ENCODE peak calls at places on chromosomes 7 and 10, in four cellular contexts. J is sigmoid colon, T is thoracic aorta, I is AG09319. L is an unnamed sample.

GRCh38 chr7:150378115-150378852 is 846 bp upstream of the ZNF775 start:
- DNase-seq in J (peak; percentile 76), T (no peak), I (no peak), L (no peak)

GRCh38 chr7:130996841-130997231 is 262.8 kb upstream of the KLF14 start:
- DNase-seq in J (no peak), T (no peak), I (no peak), L (no peak)

GRCh38 chr10:70546585-70546984 is 56.0 kb downstream of the PRF1 start:
- DNase-seq in J (no peak), T (no peak), I (no peak), L (no peak)

GRCh38 chr10:117568226-117568625 is 25.7 kb downstream of the EMX2 start:
- DNase-seq in J (no peak), T (no peak), I (no peak), L (no peak)

GRCh38 chr10:101441539-101442455 is 87.8 kb downstream of the BTRC start:
- DNase-seq in J (no peak), T (no peak), I (peak; percentile 29), L (no peak)

GRCh38 chr10:101614957-101615759 is 27.0 kb downstream of the DPCD start:
- DNase-seq in J (no peak), T (no peak), I (no peak), L (no peak)

GRCh38 chr7:141225916-141226618 is 152.2 kb downstream of the TMEM178B start:
- DNase-seq in J (no peak), T (no peak), I (no peak), L (no peak)

GRCh38 chr7:143285806-143286521 is 1.2 kb downstream of the TMEM139 start:
- DNase-seq in J (no peak), T (no peak), I (no peak), L (no peak)

GRCh38 chr10:71547841-71548493 is 151.2 kb downstream of the CDH23 start:
- DNase-seq in J (no peak), T (no peak), I (no peak), L (no peak)

GRCh38 chr10:52443419-52444388 is 129.6 kb downstream of the DKK1 start:
- DNase-seq in J (no peak), T (no peak), I (peak; percentile 46), L (no peak)

GRCh38 chr10:104032144-104032775 is 53.4 kb downstream of the COL17A1 start:
- DNase-seq in J (no peak), T (no peak), I (no peak), L (no peak)

GRCh38 chr10:106614293-106614692 is 550.2 kb downstream of the SORCS1 start:
- DNase-seq in J (no peak), T (no peak), I (no peak), L (no peak)

GRCh38 chr7:128708824-128709223 is 30.3 kb upstream of the CALU start:
- DNase-seq in J (no peak), T (no peak), I (no peak), L (no peak)

GRCh38 chr10:109902992-109903947 is 20.0 kb downstream of the XPNPEP1 start:
- DNase-seq in J (no peak), T (no peak), I (no peak), L (no peak)

GRCh38 chr7:101235050-101235449 is 2.6 kb downstream of the CLDN15 start:
- DNase-seq in J (no peak), T (no peak), I (no peak), L (no peak)

GRCh38 chr10:128062331-128062730 is 63.9 kb downstream of the MKI67 start:
- DNase-seq in J (no peak), T (no peak), I (no peak), L (no peak)

GRCh38 chr10:103758294-103758681 is 97.1 kb downstream of the SH3PXD2A start:
- DNase-seq in J (no peak), T (no peak), I (no peak), L (no peak)

GRCh38 chr10:69838853-69839252 is 37.1 kb downstream of the COL13A1 start:
- DNase-seq in J (no peak), T (no peak), I (no peak), L (no peak)

GRCh38 chr7:1403844-1404404 is 55.3 kb downstream of the MICALL2 start:
- DNase-seq in J (no peak), T (no peak), I (peak; percentile 14), L (no peak)

GRCh38 chr10:103645141-103646054 is 151.9 kb downstream of the NEURL1 start:
- DNase-seq in J (peak; percentile 86), T (peak; percentile 73), I (peak; percentile 91), L (no peak)

GRCh38 chr7:70678621-70679251 is 453.2 kb upstream of the GALNT17 start:
- DNase-seq in J (no peak), T (no peak), I (no peak), L (no peak)

GRCh38 chr7:732094-732541 is 5.0 kb upstream of the PRKAR1B start:
- DNase-seq in J (peak; percentile 79), T (no peak), I (no peak), L (no peak)

GRCh38 chr10:78411716-78412115 is 378.1 kb downstream of the RPS24 start:
- DNase-seq in J (peak; percentile 26), T (no peak), I (no peak), L (no peak)

GRCh38 chr7:92633211-92633906 is 43.2 kb upstream of the FAM133B start:
- DNase-seq in J (no peak), T (no peak), I (peak; percentile 54), L (no peak)

GRCh38 chr10:127157506-127158205 is 38.7 kb downstream of the INSYN2A start:
- DNase-seq in J (no peak), T (no peak), I (no peak), L (no peak)

GRCh38 chr10:63157845-63158624 is 24.9 kb downstream of the NRBF2 start:
- DNase-seq in J (no peak), T (no peak), I (peak; percentile 84), L (no peak)

GRCh38 chr7:80876894-80877414 is 41.9 kb downstream of the SEMA3C start:
- DNase-seq in J (no peak), T (no peak), I (no peak), L (no peak)

GRCh38 chr7:75884401-75884800 is 5.6 kb downstream of the RHBDD2 start:
- DNase-seq in J (no peak), T (no peak), I (no peak), L (no peak)

GRCh38 chr7:140349172-140349771 is 49.1 kb downstream of the SLC37A3 start:
- DNase-seq in J (no peak), T (no peak), I (no peak), L (no peak)

GRCh38 chr10:94546058-94546595 is 539 bp downstream of the HELLS start:
- DNase-seq in J (no peak), T (no peak), I (no peak), L (no peak)

GRCh38 chr10:34083567-34083966 is 731.5 kb downstream of the PARD3 start:
- DNase-seq in J (no peak), T (no peak), I (no peak), L (no peak)

GRCh38 chr10:34081347-34081743 is 733.8 kb downstream of the PARD3 start:
- DNase-seq in J (no peak), T (no peak), I (no peak), L (no peak)

GRCh38 chr10:34079702-34080484 is 735.2 kb downstream of the PARD3 start:
- DNase-seq in J (no peak), T (no peak), I (no peak), L (no peak)

GRCh38 chr10:34080485-34081346 is 734.4 kb downstream of the PARD3 start:
- DNase-seq in J (peak; percentile 87), T (no peak), I (no peak), L (no peak)

GRCh38 chr10:34081948-34082347 is 733.1 kb downstream of the PARD3 start:
- DNase-seq in J (no peak), T (no peak), I (no peak), L (no peak)
- TF ChIP-seq CTCF in J (no peak), T (no peak), I (no peak), L (no peak)

DNA sequence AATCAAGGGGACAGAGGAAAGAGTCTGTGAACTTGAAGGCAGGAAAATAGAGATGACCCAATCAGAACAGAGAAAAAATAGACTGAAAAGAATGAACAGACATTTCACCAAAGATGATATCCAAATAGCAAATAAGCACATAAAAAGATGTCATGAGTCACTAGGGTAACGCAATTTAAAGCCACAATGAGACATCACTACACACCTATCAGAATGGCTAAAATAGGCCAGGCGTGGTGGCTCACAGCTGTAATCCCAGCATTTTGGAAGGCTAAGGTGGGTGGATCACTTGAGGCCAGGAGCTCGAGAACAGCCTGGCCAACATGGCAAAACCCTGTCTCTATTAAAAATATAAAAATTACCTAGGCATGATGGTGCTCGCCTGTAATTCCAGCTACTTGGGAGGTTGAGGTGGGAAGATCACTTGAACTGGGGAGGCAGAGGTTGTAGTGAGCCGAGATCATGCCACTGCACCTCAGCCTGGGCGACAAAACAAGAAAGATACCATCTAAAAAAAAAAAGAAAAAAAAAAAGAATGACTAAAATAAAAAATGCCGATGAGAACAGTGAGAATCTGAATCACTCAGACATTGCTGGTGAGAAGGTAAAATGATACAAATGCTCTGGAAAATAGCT is 100.9 kb downstream of the LHPP start:
- DNase-seq in J (no peak), T (no peak), I (no peak), L (no peak)
- TF ChIP-seq CTCF in J (no peak), T (no peak), I (no peak), L (no peak)

GRCh38 chr10:118666350-118666749 is 70.9 kb upstream of the PRLHR start:
- DNase-seq in J (no peak), T (no peak), I (no peak), L (no peak)

GRCh38 chr10:118669835-118670234 is 74.4 kb upstream of the PRLHR start:
- DNase-seq in J (no peak), T (no peak), I (no peak), L (no peak)

GRCh38 chr10:118667732-118668131 is 72.3 kb upstream of the PRLHR start:
- DNase-seq in J (no peak), T (no peak), I (no peak), L (no peak)

GRCh38 chr10:118669020-118669766 is 73.7 kb upstream of the PRLHR start:
- DNase-seq in J (no peak), T (no peak), I (peak; percentile 64), L (no peak)

DNA sequence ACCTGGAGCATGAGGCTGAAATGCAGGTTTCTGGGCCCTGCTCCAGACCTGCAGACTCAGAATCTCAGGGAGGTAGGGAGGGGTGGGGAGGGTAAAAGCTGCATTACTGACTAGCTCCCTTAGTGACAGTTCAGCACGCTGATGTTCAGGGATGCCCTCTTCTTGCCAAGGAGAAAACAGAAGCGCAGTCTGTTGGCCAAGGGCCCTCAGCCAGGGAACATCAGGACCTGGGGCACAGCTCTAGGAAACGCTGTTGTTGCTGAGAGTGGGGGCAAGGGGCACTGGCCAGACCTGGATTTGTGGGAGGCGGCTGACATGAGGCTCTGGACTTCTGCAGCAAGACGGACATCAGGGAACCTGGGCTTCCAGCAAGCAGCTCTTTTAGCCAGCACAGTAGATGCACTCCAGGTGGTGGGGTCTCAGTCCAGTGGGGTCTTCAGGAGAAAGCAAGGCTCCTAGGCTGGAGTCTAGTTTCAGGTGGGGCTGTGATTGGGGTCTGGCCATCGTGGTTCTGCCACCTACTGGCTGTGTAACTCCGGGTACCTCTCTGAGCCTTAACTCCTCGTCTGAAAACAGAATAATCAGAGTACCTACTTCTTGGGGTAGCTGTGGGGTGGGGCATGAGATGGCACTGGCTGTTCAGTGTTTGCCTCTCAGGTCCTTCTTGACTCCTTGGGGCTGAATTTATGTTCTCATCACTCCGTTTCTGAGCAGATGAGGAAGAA is 72.9 kb upstream of the PRLHR start:
- DNase-seq in J (peak; percentile 74), T (no peak), I (no peak), L (no peak)
- TF ChIP-seq CTCF in J (no peak), T (no peak), I (no peak), L (no peak)

DNA sequence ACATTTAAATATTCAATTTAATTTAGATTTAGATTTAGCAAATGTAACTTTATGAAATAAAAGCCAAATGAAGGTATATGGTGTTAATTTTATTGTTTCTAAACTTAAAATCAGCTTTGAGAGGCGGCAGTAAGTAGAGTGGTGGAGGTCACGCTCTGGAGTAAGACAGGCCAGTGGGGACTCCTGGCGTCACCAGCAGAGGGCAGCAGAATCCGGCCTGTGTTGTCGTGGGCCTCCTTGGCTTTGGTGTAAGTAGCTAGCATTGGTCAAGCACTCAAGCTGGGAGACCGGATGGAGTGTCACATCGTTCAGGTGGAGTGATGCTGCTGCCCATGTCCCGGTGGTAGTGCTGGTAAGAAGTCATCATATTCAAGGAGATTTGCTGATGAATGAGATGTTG is 98.7 kb upstream of the DNAJB6 start:
- DNase-seq in J (no peak), T (no peak), I (no peak), L (no peak)
- TF ChIP-seq CTCF in J (no peak), T (no peak), I (no peak), L (no peak)

L was measured in omental fat pad.